ENCODE peak calls at places on chromosomes 16 and 17, in five cellular contexts. F is H9, C is H1, X is neuronal stem cell, S is IMR-90. A is an unnamed sample.

GRCh38 chr17:81913394-81914102 is 2.3 kb upstream of the PCYT2 start:
- DNase-seq in F (no peak), C (no peak), S (no peak), X (no peak), A (no peak)

GRCh38 chr17:37608369-37609169 is 649 bp downstream of the SYNRG start:
- DNase-seq in S (peak; percentile 48), X (peak; percentile 77), F (peak; percentile 79), C (no peak), A (peak; percentile 2)

GRCh38 chr17:65265276-65265675 is 128.1 kb downstream of the RGS9 start:
- DNase-seq in S (no peak), X (no peak), C (no peak), F (no peak), A (no peak)

GRCh38 chr17:2939714-2940351 is 123.6 kb downstream of the OR1D5 start:
- DNase-seq in C (no peak), S (no peak), X (no peak), F (peak; percentile 36), A (no peak)

GRCh38 chr17:61429274-61429673 is 22.9 kb upstream of the TBX4 start:
- DNase-seq in F (no peak), X (no peak), C (no peak), S (no peak), A (no peak)

GRCh38 chr17:61000911-61001310 is 323.3 kb downstream of the BCAS3 start:
- DNase-seq in C (no peak), X (no peak), S (peak; percentile 81), F (no peak), A (no peak)

GRCh38 chr17:77235370-77236080 is 94.8 kb downstream of the SEC14L1 start:
- DNase-seq in F (no peak), C (no peak), S (peak; percentile 88), X (no peak), A (no peak)

GRCh38 chr17:61065263-61065773 is 334.3 kb upstream of the TBX2 start:
- DNase-seq in S (peak; percentile 36), X (no peak), F (no peak), C (no peak), A (peak; percentile 34)

GRCh38 chr17:51056813-51057510 is 63.7 kb downstream of the SPAG9 start:
- DNase-seq in F (peak; percentile 79), X (peak; percentile 56), S (peak; percentile 93), C (peak; percentile 52), A (no peak)

GRCh38 chr17:8887834-8888703 is 20.6 kb upstream of the PIK3R6 start:
- DNase-seq in X (peak; percentile 52), C (peak; percentile 87), S (no peak), F (peak; percentile 97), A (peak; percentile 69)

DNA sequence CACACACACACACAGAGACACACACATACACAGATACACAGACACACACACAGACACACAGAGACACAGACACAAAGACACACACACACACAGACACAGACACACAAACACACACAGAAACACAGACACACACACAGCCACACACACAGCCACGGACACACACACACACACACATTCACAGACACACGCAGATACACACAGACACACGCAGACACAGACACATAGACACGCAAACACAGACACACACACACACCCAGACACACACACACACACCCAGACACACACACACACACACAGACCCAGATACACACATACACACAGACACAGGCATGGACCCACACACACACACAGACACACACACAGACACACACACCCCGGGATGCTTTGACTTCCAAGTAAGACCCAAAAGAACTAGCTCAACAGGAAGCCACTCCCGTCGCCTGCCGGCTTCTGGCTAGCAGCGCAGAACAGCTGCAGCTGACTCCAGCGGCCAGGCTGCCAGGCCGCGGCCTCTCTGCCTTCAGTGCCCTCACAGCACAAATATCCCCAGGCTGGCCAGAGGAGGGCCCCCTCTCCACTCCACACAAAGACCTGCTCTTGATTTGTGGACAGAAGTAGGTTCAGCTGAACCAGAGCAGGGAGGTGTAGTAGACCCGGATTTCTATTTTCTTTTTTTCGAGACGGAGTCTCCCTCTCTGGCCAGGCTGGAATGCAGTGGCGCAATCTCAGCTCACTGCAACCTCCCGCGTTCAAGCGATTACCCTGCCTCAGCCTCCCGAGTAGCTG is 6.0 kb upstream of the CHRNE start:
- DNase-seq in X (peak; percentile 71), S (peak; percentile 92), F (peak; percentile 98), C (peak; percentile 81), A (peak; percentile 96)
- H4K91ac ChIP-seq in X (no peak overlapping the region), S (peak overlapping the region; percentile 55), F (no peak overlapping the region), C (peak overlapping the region; percentile 93), A (peak overlapping the region; percentile 93)

DNA sequence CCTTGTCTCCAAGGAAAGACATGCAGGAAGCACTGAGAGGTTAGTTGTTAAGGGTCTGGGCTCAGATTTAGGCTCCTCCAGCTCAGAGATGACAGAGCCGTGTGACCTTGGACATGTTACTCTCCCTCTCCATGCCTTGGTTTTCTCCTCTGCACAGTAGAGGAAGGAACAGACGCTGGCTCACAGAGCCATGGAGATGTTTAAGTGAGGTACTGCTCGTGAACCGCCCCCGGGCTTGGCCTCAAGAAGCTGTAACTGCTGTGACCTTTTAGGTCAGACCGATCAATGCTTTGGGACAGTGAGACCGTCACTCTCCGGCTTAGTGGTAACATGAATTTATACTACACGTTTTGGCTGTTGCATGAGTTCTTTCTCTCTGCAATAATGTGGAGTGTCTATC is 197.4 kb downstream of the C16orf95 start:
- DNase-seq in X (no peak), F (no peak), S (no peak), C (no peak), A (no peak)
- H3K18ac ChIP-seq in X (no peak overlapping the region), F (no peak overlapping the region), S (no peak overlapping the region), C (no peak overlapping the region), A (no peak overlapping the region)

DNA sequence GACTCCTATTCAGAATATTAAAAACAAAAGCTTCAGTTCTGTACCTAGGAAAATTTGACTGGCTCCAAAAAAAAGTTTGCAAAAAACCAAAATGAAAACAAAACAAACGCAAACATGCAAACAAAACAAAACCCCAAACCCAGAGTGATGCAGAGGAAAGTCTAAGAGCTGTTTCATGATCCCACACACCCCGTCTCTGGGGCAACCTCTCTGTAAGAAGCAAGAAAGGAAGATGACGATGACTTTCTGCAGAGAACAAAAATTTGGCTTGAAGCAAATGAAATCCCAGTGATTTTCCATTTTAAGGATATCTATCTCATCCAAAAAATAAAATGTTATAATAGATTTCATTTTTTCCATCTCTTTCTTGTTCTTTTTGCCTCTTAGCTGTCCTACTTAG is 181.1 kb downstream of the XYLT1 start:
- DNase-seq in F (no peak), S (no peak), C (no peak), X (no peak), A (no peak)
- H2BK120ac ChIP-seq in F (no peak overlapping the region), S (no peak overlapping the region), C (no peak overlapping the region), X (no peak overlapping the region), A (no peak overlapping the region)

DNA sequence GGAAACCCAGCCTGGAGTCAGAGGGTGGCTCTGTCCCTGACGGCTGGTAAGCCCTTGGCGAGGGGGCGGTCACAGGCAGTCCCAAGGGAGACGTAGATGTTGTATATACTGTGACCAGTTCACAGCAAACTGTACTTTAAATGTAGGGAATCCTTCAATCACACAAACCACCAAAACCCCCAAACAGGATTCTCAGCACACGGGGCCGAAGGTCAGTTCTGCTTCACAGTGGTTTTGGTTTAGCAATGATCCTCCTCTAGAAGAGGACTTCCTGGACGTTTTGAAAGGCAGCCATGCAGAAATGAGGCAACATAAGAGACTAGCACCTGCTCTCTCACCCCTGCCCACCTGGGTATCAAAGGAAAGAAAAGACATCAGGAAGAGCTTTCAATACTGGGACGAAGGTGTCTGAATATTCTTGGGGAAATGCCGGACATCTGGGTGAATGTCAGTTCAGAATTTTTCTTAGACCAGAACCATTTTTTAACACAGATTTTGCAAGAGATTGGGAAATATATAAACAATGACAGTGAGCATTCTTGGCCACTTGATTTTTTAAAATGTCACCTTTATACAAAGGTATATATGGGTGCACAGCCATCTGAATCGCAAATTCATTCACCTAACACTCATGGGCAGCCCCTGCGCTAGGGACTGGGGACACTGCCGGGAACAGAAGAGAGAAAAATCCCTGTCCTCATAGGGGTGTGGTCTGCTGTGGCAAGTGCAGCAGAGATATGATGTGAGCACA is 74.2 kb downstream of the CRISPLD2 start:
- DNase-seq in X (no peak), C (no peak), F (no peak), S (no peak), A (no peak)
- H4K91ac ChIP-seq in X (no peak overlapping the region), C (no peak overlapping the region), F (no peak overlapping the region), S (no peak overlapping the region), A (no peak overlapping the region)